ENCODE peak calls at places on chromosomes 16 and 17, in nine cellular contexts. V, O, R, L, Q, H, W, Y and G are unnamed samples.

GRCh38 chr16:64339052-64339770 is 782.7 kb downstream of the CDH11 start:
- DNase-seq in V (peak; percentile 2), O (no peak), R (peak; percentile 27), L (no peak), Q (peak; percentile 78), H (peak; percentile 79), W (no peak), Y (peak; percentile 84), G (no peak)

GRCh38 chr17:68491381-68491849 is 20.8 kb upstream of the PRKAR1A start:
- DNase-seq in V (no peak), O (no peak), R (peak; percentile 85), L (no peak), Q (no peak), H (no peak), W (no peak), Y (no peak), G (no peak)

GRCh38 chr16:1024126-1024525 is 42.6 kb downstream of the SOX8 start:
- DNase-seq in V (no peak), O (no peak), R (no peak), L (no peak), Q (no peak), H (no peak), W (no peak), Y (no peak), G (no peak)

GRCh38 chr16:13995194-13995593 is 75.2 kb downstream of the ERCC4 start:
- DNase-seq in V (no peak), O (no peak), R (no peak), L (peak; percentile 45), Q (no peak), H (no peak), W (no peak), Y (no peak), G (no peak)

GRCh38 chr16:89618114-89618999 is 4.9 kb downstream of the DPEP1 start:
- DNase-seq in V (no peak), O (no peak), R (no peak), L (no peak), Q (no peak), H (no peak), W (no peak), Y (no peak), G (no peak)

GRCh38 chr16:87062569-87063442 is 254.4 kb downstream of the C16orf95 start:
- DNase-seq in V (peak; percentile 78), O (peak; percentile 93), R (peak; percentile 80), L (peak; percentile 49), Q (peak; percentile 31), H (peak; percentile 67), W (peak; percentile 91), Y (peak; percentile 54), G (peak; percentile 94)

GRCh38 chr16:71367243-71367976 is 8.9 kb downstream of the CALB2 start:
- DNase-seq in V (peak; percentile 95), O (peak; percentile 94), R (peak; percentile 37), L (peak; percentile 55), Q (no peak), H (peak; percentile 21), W (peak; percentile 78), Y (peak; percentile 25), G (peak; percentile 89)

GRCh38 chr17:8087075-8087941 is at the start of gene ALOX12B:
- DNase-seq in V (no peak), O (no peak), R (no peak), L (no peak), Q (no peak), H (no peak), W (no peak), Y (no peak), G (no peak)

GRCh38 chr16:7545251-7545650 is 212.6 kb downstream of the RBFOX1 start:
- DNase-seq in V (no peak), O (no peak), R (no peak), L (no peak), Q (no peak), H (no peak), W (no peak), Y (no peak), G (peak; percentile 28)

GRCh38 chr17:55426851-55427586 is 5.4 kb upstream of the MMD start:
- DNase-seq in V (no peak), O (no peak), R (no peak), L (no peak), Q (no peak), H (peak; percentile 58), W (no peak), Y (no peak), G (no peak)

GRCh38 chr16:85722066-85722465 is 28.8 kb downstream of the C16orf74 start:
- DNase-seq in V (no peak), O (no peak), R (no peak), L (no peak), Q (no peak), H (no peak), W (no peak), Y (no peak), G (no peak)

GRCh38 chr17:8647202-8647601 is 16.7 kb upstream of the MYH10 start:
- DNase-seq in V (no peak), O (no peak), R (no peak), L (no peak), Q (no peak), H (no peak), W (no peak), Y (no peak), G (no peak)

GRCh38 chr16:2520784-2521577 is 810 bp downstream of the AMDHD2 start:
- DNase-seq in V (peak; percentile 68), O (peak; percentile 60), R (peak; percentile 57), L (peak; percentile 70), Q (no peak), H (no peak), W (no peak), Y (no peak), G (peak; percentile 53)

GRCh38 chr17:74240637-74241036 is 27.3 kb downstream of the TTYH2 start:
- DNase-seq in V (no peak), O (no peak), R (no peak), L (no peak), Q (peak; percentile 46), H (no peak), W (no peak), Y (peak; percentile 53), G (no peak)

GRCh38 chr17:46733837-46734516 is 84.5 kb downstream of the WNT3 start:
- DNase-seq in V (no peak), O (no peak), R (no peak), L (no peak), Q (peak; percentile 72), H (peak; percentile 69), W (no peak), Y (peak; percentile 76), G (no peak)

GRCh38 chr17:81101614-81102306 is 63.5 kb upstream of the PVALEF start:
- DNase-seq in V (peak; percentile 89), O (peak; percentile 84), R (peak; percentile 93), L (peak; percentile 91), Q (peak; percentile 29), H (peak; percentile 71), W (peak; percentile 98), Y (peak; percentile 54), G (peak; percentile 94)

GRCh38 chr17:40097931-40098845 is 2.2 kb downstream of the NR1D1 start:
- DNase-seq in V (no peak), O (no peak), R (no peak), L (peak; percentile 93), Q (no peak), H (no peak), W (no peak), Y (peak; percentile 28), G (no peak)

GRCh38 chr17:28471531-28472342 is 1.7 kb upstream of the SLC13A2 start:
- DNase-seq in V (peak; percentile 40), O (no peak), R (no peak), L (no peak), Q (no peak), H (no peak), W (no peak), Y (no peak), G (no peak)

GRCh38 chr16:19044781-19045180 is 22.6 kb upstream of the COQ7 start:
- DNase-seq in V (no peak), O (no peak), R (no peak), L (no peak), Q (no peak), H (no peak), W (no peak), Y (no peak), G (no peak)

GRCh38 chr17:35900693-35901487 is 20.7 kb upstream of the CCL5 start:
- DNase-seq in V (no peak), O (no peak), R (no peak), L (no peak), Q (no peak), H (no peak), W (no peak), Y (no peak), G (no peak)

GRCh38 chr16:8878523-8878911 is 3.6 kb upstream of the LITAFD start:
- DNase-seq in V (peak; percentile 81), O (peak; percentile 36), R (no peak), L (no peak), Q (peak; percentile 65), H (peak; percentile 86), W (no peak), Y (peak; percentile 79), G (no peak)

GRCh38 chr17:70134042-70134441 is 35.3 kb upstream of the KCNJ2 start:
- DNase-seq in V (no peak), O (no peak), R (no peak), L (no peak), Q (no peak), H (no peak), W (no peak), Y (no peak), G (no peak)

DNA sequence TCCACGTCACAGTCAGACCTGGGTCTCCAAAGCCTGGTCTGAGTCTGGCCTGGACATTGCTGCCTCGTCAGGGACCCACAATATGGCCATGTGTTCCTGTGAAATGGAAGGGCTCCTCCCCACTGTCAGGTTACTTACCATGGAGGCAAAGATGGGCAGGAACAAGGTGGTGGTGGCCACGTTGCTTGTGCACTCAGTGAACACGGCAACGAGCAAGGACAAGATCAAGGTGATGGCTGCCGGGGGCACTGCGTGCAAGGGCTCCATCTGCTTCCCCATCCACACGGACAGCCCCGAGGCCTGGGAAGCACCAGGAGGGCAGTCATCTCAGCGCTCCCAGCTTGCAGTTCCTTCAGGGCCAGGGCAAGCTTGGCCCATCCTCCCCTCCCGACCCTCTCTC is 22.5 kb downstream of the SLC13A5 start:
- DNase-seq in V (no peak), O (no peak), R (no peak), L (no peak), Q (no peak), H (no peak), W (no peak), Y (no peak), G (no peak)
- H3K4me2 ChIP-seq in V (no peak overlapping the region), O (no peak overlapping the region), R (no peak overlapping the region), L (no peak overlapping the region), Q (no peak overlapping the region), H (no peak overlapping the region), W (no peak overlapping the region), Y (no peak overlapping the region), G (no peak overlapping the region)

GRCh38 chr17:17120294-17120693 is 78.0 kb downstream of the MPRIP start:
- DNase-seq in V (no peak), O (no peak), R (no peak), L (no peak), Q (no peak), H (no peak), W (no peak), Y (no peak), G (no peak)
- H3K4me1 ChIP-seq in V (no peaks in the 10 kb centered on the region), O (no peaks in the 10 kb centered on the region), R (peaks cover 20% of the 10 kb centered on the region), L (peaks cover 36% of the 10 kb centered on the region), Q (peaks cover 19% of the 10 kb centered on the region), H (peaks cover 31% of the 10 kb centered on the region), W (peaks cover 58% of the 10 kb centered on the region), Y (peaks cover 16% of the 10 kb centered on the region), G (no peaks in the 10 kb centered on the region)

GRCh38 chr17:31536451-31536850 is 145.0 kb downstream of the RAB11FIP4 start:
- DNase-seq in V (no peak), O (no peak), R (no peak), L (no peak), Q (no peak), H (no peak), W (no peak), Y (no peak), G (no peak)
- H3K4me2 ChIP-seq in V (no peak overlapping the region), O (no peak overlapping the region), R (peak overlapping the region; percentile 83), L (no peak overlapping the region), Q (no peak overlapping the region), H (no peak overlapping the region), W (no peak overlapping the region), Y (no peak overlapping the region), G (no peak overlapping the region)

GRCh38 chr17:6753006-6753445 is 2.8 kb upstream of the XAF1 start:
- DNase-seq in V (peak; percentile 26), O (peak; percentile 56), R (peak; percentile 5), L (peak; percentile 11), Q (peak; percentile 93), H (peak; percentile 77), W (no peak), Y (peak; percentile 94), G (peak; percentile 57)
- H3K4me1 ChIP-seq in V (peaks cover 2% of the 10 kb centered on the region), O (peaks cover 18% of the 10 kb centered on the region), R (peaks cover 14% of the 10 kb centered on the region), L (peaks cover 48% of the 10 kb centered on the region), Q (peaks cover 22% of the 10 kb centered on the region), H (peaks cover 15% of the 10 kb centered on the region), W (peaks cover 6% of the 10 kb centered on the region), Y (peaks cover 27% of the 10 kb centered on the region), G (peaks cover 20% of the 10 kb centered on the region)